ENCODE peak calls at places on chromosomes 7 and 10, in nine cellular contexts. One of them, this sample, is unnamed.

GRCh38 chr10:14953452-14954000 is 370 bp downstream of the DCLRE1C start:
- DNase-seq in PC-9: no peak
- DNase-seq in cardiac muscle cell: peak; percentile 84
- DNase-seq in left ventricle myocardium inferior: peak; percentile 50
- DNase-seq in colonic mucosa: peak; percentile 48
- DNase-seq in uterus: no peak
- DNase-seq in fibroblast of villous mesenchyme: peak; percentile 63
- DNase-seq in Panc1: no peak
- DNase-seq in sigmoid colon: peak; percentile 77
- DNase-seq in this sample: peak; percentile 61

GRCh38 chr10:97279121-97279815 is 13.2 kb downstream of the ARHGAP19 start:
- DNase-seq in left ventricle myocardium inferior: no peak
- DNase-seq in sigmoid colon: no peak
- DNase-seq in colonic mucosa: no peak
- DNase-seq in Panc1: no peak
- DNase-seq in uterus: no peak
- DNase-seq in cardiac muscle cell: no peak
- DNase-seq in PC-9: peak; percentile 45
- DNase-seq in fibroblast of villous mesenchyme: peak; percentile 66
- DNase-seq in this sample: no peak

GRCh38 chr7:87220734-87221215 is 1.2 kb upstream of the TMEM243 start:
- DNase-seq in Panc1: no peak
- DNase-seq in colonic mucosa: peak; percentile 41
- DNase-seq in uterus: no peak
- DNase-seq in fibroblast of villous mesenchyme: peak; percentile 47
- DNase-seq in sigmoid colon: no peak
- DNase-seq in cardiac muscle cell: peak; percentile 18
- DNase-seq in left ventricle myocardium inferior: no peak
- DNase-seq in PC-9: no peak
- DNase-seq in this sample: no peak

GRCh38 chr7:4745971-4746919 is 29.2 kb upstream of the AP5Z1 start:
- DNase-seq in PC-9: no peak
- DNase-seq in Panc1: no peak
- DNase-seq in colonic mucosa: peak; percentile 67
- DNase-seq in sigmoid colon: no peak
- DNase-seq in cardiac muscle cell: no peak
- DNase-seq in left ventricle myocardium inferior: no peak
- DNase-seq in uterus: peak; percentile 50
- DNase-seq in fibroblast of villous mesenchyme: peak; percentile 92
- DNase-seq in this sample: no peak

GRCh38 chr10:132248455-132249231 is 59.1 kb downstream of the STK32C start:
- DNase-seq in Panc1: no peak
- DNase-seq in PC-9: no peak
- DNase-seq in left ventricle myocardium inferior: no peak
- DNase-seq in sigmoid colon: no peak
- DNase-seq in fibroblast of villous mesenchyme: peak; percentile 23
- DNase-seq in uterus: no peak
- DNase-seq in cardiac muscle cell: peak; percentile 60
- DNase-seq in colonic mucosa: peak; percentile 66
- DNase-seq in this sample: no peak

GRCh38 chr7:78395298-78396120 is 596.9 kb downstream of the PHTF2 start:
- DNase-seq in PC-9: no peak
- DNase-seq in sigmoid colon: no peak
- DNase-seq in fibroblast of villous mesenchyme: no peak
- DNase-seq in cardiac muscle cell: no peak
- DNase-seq in uterus: no peak
- DNase-seq in left ventricle myocardium inferior: no peak
- DNase-seq in colonic mucosa: no peak
- DNase-seq in Panc1: no peak
- DNase-seq in this sample: no peak

GRCh38 chr10:61825001-61825400 is 76.5 kb upstream of the ARID5B start:
- DNase-seq in Panc1: no peak
- DNase-seq in sigmoid colon: no peak
- DNase-seq in colonic mucosa: no peak
- DNase-seq in PC-9: no peak
- DNase-seq in left ventricle myocardium inferior: no peak
- DNase-seq in cardiac muscle cell: no peak
- DNase-seq in fibroblast of villous mesenchyme: no peak
- DNase-seq in uterus: no peak
- DNase-seq in this sample: no peak

GRCh38 chr10:69644658-69645295 is 14.7 kb downstream of the FAM241B start:
- DNase-seq in PC-9: peak; percentile 46
- DNase-seq in cardiac muscle cell: peak; percentile 83
- DNase-seq in Panc1: no peak
- DNase-seq in left ventricle myocardium inferior: peak; percentile 40
- DNase-seq in sigmoid colon: peak; percentile 65
- DNase-seq in uterus: peak; percentile 38
- DNase-seq in fibroblast of villous mesenchyme: peak; percentile 56
- DNase-seq in colonic mucosa: peak; percentile 57
- DNase-seq in this sample: peak; percentile 49

GRCh38 chr7:157436076-157436475 is 99.3 kb downstream of the DNAJB6 start:
- DNase-seq in colonic mucosa: no peak
- DNase-seq in fibroblast of villous mesenchyme: no peak
- DNase-seq in Panc1: no peak
- DNase-seq in PC-9: no peak
- DNase-seq in uterus: no peak
- DNase-seq in cardiac muscle cell: no peak
- DNase-seq in left ventricle myocardium inferior: no peak
- DNase-seq in sigmoid colon: peak; percentile 10
- DNase-seq in this sample: no peak

GRCh38 chr10:24541239-24541753 is 182.4 kb downstream of the ARHGAP21 start:
- DNase-seq in fibroblast of villous mesenchyme: no peak
- DNase-seq in sigmoid colon: no peak
- DNase-seq in cardiac muscle cell: no peak
- DNase-seq in uterus: no peak
- DNase-seq in PC-9: no peak
- DNase-seq in Panc1: no peak
- DNase-seq in colonic mucosa: no peak
- DNase-seq in left ventricle myocardium inferior: no peak
- DNase-seq in this sample: no peak

GRCh38 chr10:26211781-26212444 is 4.7 kb upstream of the GAD2 start:
- DNase-seq in cardiac muscle cell: no peak
- DNase-seq in uterus: no peak
- DNase-seq in Panc1: no peak
- DNase-seq in sigmoid colon: no peak
- DNase-seq in colonic mucosa: no peak
- DNase-seq in PC-9: no peak
- DNase-seq in left ventricle myocardium inferior: no peak
- DNase-seq in fibroblast of villous mesenchyme: no peak
- DNase-seq in this sample: no peak

GRCh38 chr10:26214004-26214403 is 2.6 kb upstream of the GAD2 start:
- DNase-seq in colonic mucosa: no peak
- DNase-seq in sigmoid colon: no peak
- DNase-seq in Panc1: no peak
- DNase-seq in PC-9: no peak
- DNase-seq in fibroblast of villous mesenchyme: no peak
- DNase-seq in uterus: no peak
- DNase-seq in cardiac muscle cell: no peak
- DNase-seq in left ventricle myocardium inferior: no peak
- DNase-seq in this sample: no peak

GRCh38 chr10:26214538-26215461 is 1.8 kb upstream of the GAD2 start:
- DNase-seq in colonic mucosa: no peak
- DNase-seq in left ventricle myocardium inferior: no peak
- DNase-seq in uterus: no peak
- DNase-seq in Panc1: no peak
- DNase-seq in fibroblast of villous mesenchyme: no peak
- DNase-seq in PC-9: no peak
- DNase-seq in sigmoid colon: no peak
- DNase-seq in cardiac muscle cell: no peak
- DNase-seq in this sample: no peak

GRCh38 chr10:26213157-26213780 is 3.3 kb upstream of the GAD2 start:
- DNase-seq in PC-9: no peak
- DNase-seq in sigmoid colon: no peak
- DNase-seq in colonic mucosa: no peak
- DNase-seq in left ventricle myocardium inferior: no peak
- DNase-seq in cardiac muscle cell: no peak
- DNase-seq in uterus: no peak
- DNase-seq in fibroblast of villous mesenchyme: no peak
- DNase-seq in Panc1: no peak
- DNase-seq in this sample: no peak

GRCh38 chr10:26212511-26212910 is 4.1 kb upstream of the GAD2 start:
- DNase-seq in colonic mucosa: no peak
- DNase-seq in PC-9: no peak
- DNase-seq in uterus: no peak
- DNase-seq in sigmoid colon: no peak
- DNase-seq in Panc1: no peak
- DNase-seq in left ventricle myocardium inferior: no peak
- DNase-seq in fibroblast of villous mesenchyme: no peak
- DNase-seq in cardiac muscle cell: no peak
- DNase-seq in this sample: no peak
- H3K4me3 ChIP-seq in colonic mucosa: no peak overlapping the region
- H3K4me3 ChIP-seq in PC-9: no peak overlapping the region
- H3K4me3 ChIP-seq in uterus: no peak overlapping the region
- H3K4me3 ChIP-seq in sigmoid colon: no peak overlapping the region
- H3K4me3 ChIP-seq in Panc1: no peak overlapping the region
- H3K4me3 ChIP-seq in left ventricle myocardium inferior: no peak overlapping the region
- H3K4me3 ChIP-seq in fibroblast of villous mesenchyme: no peak overlapping the region
- H3K4me3 ChIP-seq in cardiac muscle cell: no peak overlapping the region
- H3K4me3 ChIP-seq in this sample: no peak overlapping the region

GRCh38 chr7:33050425-33051318 is 11.9 kb downstream of the NT5C3A start:
- DNase-seq in cardiac muscle cell: peak; percentile 36
- DNase-seq in uterus: no peak
- DNase-seq in left ventricle myocardium inferior: no peak
- DNase-seq in Panc1: no peak
- DNase-seq in fibroblast of villous mesenchyme: peak; percentile 70
- DNase-seq in PC-9: peak; percentile 63
- DNase-seq in sigmoid colon: no peak
- DNase-seq in colonic mucosa: peak; percentile 56
- DNase-seq in this sample: no peak

GRCh38 chr7:33059635-33060034 is 2.9 kb downstream of the NT5C3A start:
- DNase-seq in uterus: no peak
- DNase-seq in cardiac muscle cell: no peak
- DNase-seq in fibroblast of villous mesenchyme: no peak
- DNase-seq in colonic mucosa: no peak
- DNase-seq in left ventricle myocardium inferior: no peak
- DNase-seq in Panc1: no peak
- DNase-seq in sigmoid colon: no peak
- DNase-seq in PC-9: no peak
- DNase-seq in this sample: no peak

GRCh38 chr7:33053716-33054115 is 8.9 kb downstream of the NT5C3A start:
- DNase-seq in uterus: no peak
- DNase-seq in fibroblast of villous mesenchyme: no peak
- DNase-seq in left ventricle myocardium inferior: no peak
- DNase-seq in colonic mucosa: no peak
- DNase-seq in Panc1: no peak
- DNase-seq in PC-9: no peak
- DNase-seq in cardiac muscle cell: no peak
- DNase-seq in sigmoid colon: no peak
- DNase-seq in this sample: no peak

GRCh38 chr7:33054261-33054964 is 8.2 kb downstream of the NT5C3A start:
- DNase-seq in uterus: no peak
- DNase-seq in sigmoid colon: no peak
- DNase-seq in Panc1: no peak
- DNase-seq in PC-9: no peak
- DNase-seq in fibroblast of villous mesenchyme: no peak
- DNase-seq in left ventricle myocardium inferior: no peak
- DNase-seq in colonic mucosa: no peak
- DNase-seq in cardiac muscle cell: no peak
- DNase-seq in this sample: no peak

DNA sequence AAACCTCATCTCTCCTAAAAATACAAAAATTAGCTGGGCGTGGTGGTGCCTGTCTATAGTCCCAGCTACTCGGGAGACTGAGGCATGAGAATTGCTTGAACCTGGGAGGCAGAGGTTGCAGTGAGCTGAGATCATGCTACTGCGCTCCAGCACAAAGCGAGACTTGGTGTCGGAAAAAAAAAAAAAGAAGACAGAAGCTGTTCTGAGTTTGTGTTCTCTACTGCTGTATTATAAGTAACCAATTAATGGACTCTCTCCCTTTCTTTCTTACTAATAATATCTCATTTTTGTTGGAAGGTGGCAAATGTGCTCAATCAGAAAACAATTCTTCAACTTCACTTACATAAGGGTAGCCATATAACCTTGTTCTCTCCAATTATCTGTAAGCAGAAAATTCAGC is 7.4 kb downstream of the NT5C3A start:
- DNase-seq in left ventricle myocardium inferior: no peak
- DNase-seq in sigmoid colon: no peak
- DNase-seq in colonic mucosa: no peak
- DNase-seq in uterus: no peak
- DNase-seq in Panc1: no peak
- DNase-seq in fibroblast of villous mesenchyme: no peak
- DNase-seq in PC-9: no peak
- DNase-seq in cardiac muscle cell: no peak
- DNase-seq in this sample: no peak
- H3K4me3 ChIP-seq in left ventricle myocardium inferior: no peak overlapping the region
- H3K4me3 ChIP-seq in sigmoid colon: no peak overlapping the region
- H3K4me3 ChIP-seq in colonic mucosa: no peak overlapping the region
- H3K4me3 ChIP-seq in uterus: no peak overlapping the region
- H3K4me3 ChIP-seq in Panc1: no peak overlapping the region
- H3K4me3 ChIP-seq in fibroblast of villous mesenchyme: no peak overlapping the region
- H3K4me3 ChIP-seq in PC-9: no peak overlapping the region
- H3K4me3 ChIP-seq in cardiac muscle cell: no peak overlapping the region
- H3K4me3 ChIP-seq in this sample: no peak overlapping the region

GRCh38 chr10:124740374-124741280 is 3.6 kb downstream of the FAM53B start:
- DNase-seq in uterus: peak; percentile 75
- DNase-seq in left ventricle myocardium inferior: peak; percentile 72
- DNase-seq in sigmoid colon: peak; percentile 92
- DNase-seq in PC-9: no peak
- DNase-seq in colonic mucosa: peak; percentile 71
- DNase-seq in fibroblast of villous mesenchyme: peak; percentile 92
- DNase-seq in cardiac muscle cell: no peak
- DNase-seq in Panc1: no peak
- DNase-seq in this sample: peak; percentile 73

GRCh38 chr10:124741922-124742417 is 2.2 kb downstream of the FAM53B start:
- DNase-seq in uterus: peak; percentile 27
- DNase-seq in colonic mucosa: no peak
- DNase-seq in Panc1: no peak
- DNase-seq in sigmoid colon: peak; percentile 73
- DNase-seq in cardiac muscle cell: no peak
- DNase-seq in left ventricle myocardium inferior: no peak
- DNase-seq in fibroblast of villous mesenchyme: no peak
- DNase-seq in PC-9: no peak
- DNase-seq in this sample: peak; percentile 37

GRCh38 chr10:124739996-124740373 is 4.2 kb downstream of the FAM53B start:
- DNase-seq in sigmoid colon: no peak
- DNase-seq in fibroblast of villous mesenchyme: no peak
- DNase-seq in colonic mucosa: no peak
- DNase-seq in PC-9: no peak
- DNase-seq in uterus: no peak
- DNase-seq in left ventricle myocardium inferior: no peak
- DNase-seq in Panc1: no peak
- DNase-seq in cardiac muscle cell: no peak
- DNase-seq in this sample: no peak

GRCh38 chr10:124742418-124743187 is 1.6 kb downstream of the FAM53B start:
- DNase-seq in colonic mucosa: peak; percentile 61
- DNase-seq in PC-9: no peak
- DNase-seq in sigmoid colon: peak; percentile 78
- DNase-seq in cardiac muscle cell: peak; percentile 50
- DNase-seq in left ventricle myocardium inferior: no peak
- DNase-seq in uterus: peak; percentile 29
- DNase-seq in Panc1: no peak
- DNase-seq in fibroblast of villous mesenchyme: peak; percentile 49
- DNase-seq in this sample: no peak

GRCh38 chr10:124741281-124741921 is 2.8 kb downstream of the FAM53B start:
- DNase-seq in Panc1: no peak
- DNase-seq in colonic mucosa: peak; percentile 95
- DNase-seq in cardiac muscle cell: peak; percentile 91
- DNase-seq in uterus: peak; percentile 89
- DNase-seq in sigmoid colon: peak; percentile 92
- DNase-seq in fibroblast of villous mesenchyme: peak; percentile 86
- DNase-seq in PC-9: peak; percentile 42
- DNase-seq in left ventricle myocardium inferior: peak; percentile 87
- DNase-seq in this sample: peak; percentile 85
- H3K4me3 ChIP-seq in Panc1: peak overlapping the region; percentile 77
- H3K4me3 ChIP-seq in colonic mucosa: peak overlapping the region; percentile 65
- H3K4me3 ChIP-seq in cardiac muscle cell: no peak overlapping the region
- H3K4me3 ChIP-seq in uterus: no peak overlapping the region
- H3K4me3 ChIP-seq in sigmoid colon: no peak overlapping the region
- H3K4me3 ChIP-seq in fibroblast of villous mesenchyme: no peak overlapping the region
- H3K4me3 ChIP-seq in PC-9: no peak overlapping the region
- H3K4me3 ChIP-seq in left ventricle myocardium inferior: peak overlapping the region; percentile 82
- H3K4me3 ChIP-seq in this sample: no peak overlapping the region

GRCh38 chr10:80156216-80156615 is 23.7 kb downstream of the PLAC9 start:
- DNase-seq in fibroblast of villous mesenchyme: no peak
- DNase-seq in left ventricle myocardium inferior: no peak
- DNase-seq in cardiac muscle cell: no peak
- DNase-seq in sigmoid colon: no peak
- DNase-seq in colonic mucosa: no peak
- DNase-seq in uterus: no peak
- DNase-seq in Panc1: no peak
- DNase-seq in PC-9: no peak
- DNase-seq in this sample: no peak
- H3K4me3 ChIP-seq in fibroblast of villous mesenchyme: no peak overlapping the region
- H3K4me3 ChIP-seq in left ventricle myocardium inferior: no peak overlapping the region
- H3K4me3 ChIP-seq in cardiac muscle cell: no peak overlapping the region
- H3K4me3 ChIP-seq in sigmoid colon: no peak overlapping the region
- H3K4me3 ChIP-seq in colonic mucosa: no peak overlapping the region
- H3K4me3 ChIP-seq in uterus: no peak overlapping the region
- H3K4me3 ChIP-seq in Panc1: no peak overlapping the region
- H3K4me3 ChIP-seq in PC-9: no peak overlapping the region
- H3K4me3 ChIP-seq in this sample: no peak overlapping the region

This sample was measured in heart left ventricle.